ENCODE peak calls at places on chromosomes 5 and 9, in seven cellular contexts. T is posterior cingulate gyrus; V is heart right ventricle; Y is anterior cingulate cortex; M is A549; H is ureter; U is CD8-positive, alpha-beta T cell. P is an unnamed sample.

GRCh38 chr5:149962040-149962439 is 1.5 kb downstream of the SLC26A2 start:
- DNase-seq in V (no peak), H (no peak), U (no peak), T (no peak), Y (no peak), M (peak; percentile 80), P (peak; percentile 12)

GRCh38 chr5:38724301-38725030 is 121.3 kb upstream of the OSMR start:
- DNase-seq in V (no peak), U (no peak), H (no peak), T (no peak), M (peak; percentile 7), Y (no peak), P (no peak)

GRCh38 chr9:121559183-121559582 is 59.5 kb upstream of the GGTA1 start:
- DNase-seq in Y (no peak), V (no peak), U (no peak), H (no peak), M (no peak), T (no peak), P (no peak)

GRCh38 chr5:11733840-11734192 is 170.4 kb downstream of the CTNND2 start:
- DNase-seq in V (no peak), T (no peak), H (no peak), U (no peak), Y (no peak), M (no peak), P (no peak)

GRCh38 chr5:96641922-96642640 is 20.1 kb upstream of the CAST start:
- DNase-seq in H (no peak), U (no peak), Y (no peak), V (no peak), M (no peak), T (no peak), P (no peak)

GRCh38 chr5:7392401-7393024 is 3.4 kb upstream of the ADCY2 start:
- DNase-seq in M (peak; percentile 46), H (no peak), Y (peak; percentile 35), U (no peak), V (no peak), T (no peak), P (peak; percentile 55)

GRCh38 chr9:93620041-93620506 is 43.7 kb downstream of the PHF2 start:
- DNase-seq in T (no peak), V (no peak), M (no peak), U (no peak), H (no peak), Y (no peak), P (no peak)

GRCh38 chr5:7789567-7789966 is 61.4 kb downstream of the CFAP90 start:
- DNase-seq in V (no peak), T (no peak), U (no peak), H (no peak), M (no peak), Y (no peak), P (no peak)

GRCh38 chr5:120088831-120089230 is 375.3 kb upstream of the PRR16 start:
- DNase-seq in Y (no peak), T (no peak), U (no peak), H (no peak), M (no peak), V (no peak), P (no peak)

P was measured in midbrain.